ENCODE peak calls at places on chromosome 15, in five cellular contexts. S is PC-3, K is gastrocnemius medialis, D is B cell, N is astrocyte of the spinal cord. V is an unnamed sample.

GRCh38 chr15:60179786-60180391 is 175.8 kb downstream of the FOXB1 start:
- DNase-seq in N (peak; percentile 47), D (peak; percentile 49), K (no peak), S (peak; percentile 65), V (no peak)

GRCh38 chr15:38961886-38962285 is 397.3 kb upstream of the RASGRP1 start:
- DNase-seq in K (no peak), S (no peak), N (no peak), D (no peak), V (no peak)

GRCh38 chr15:42035362-42035761 is 14.5 kb upstream of the PLA2G4E start:
- DNase-seq in N (no peak), S (peak; percentile 27), D (peak; percentile 24), K (no peak), V (no peak)

GRCh38 chr15:84590406-84590805 is 10.4 kb upstream of the ZSCAN2 start:
- DNase-seq in N (no peak), S (no peak), D (no peak), K (no peak), V (no peak)

GRCh38 chr15:83113881-83114280 is 6.4 kb downstream of the TM6SF1 start:
- DNase-seq in S (no peak), N (no peak), K (no peak), D (no peak), V (no peak)

GRCh38 chr15:38853608-38854007 is 289.0 kb upstream of the RASGRP1 start:
- DNase-seq in S (peak; percentile 36), K (no peak), N (no peak), D (no peak), V (no peak)

GRCh38 chr15:62391565-62392262 is 226.6 kb upstream of the C2CD4B start:
- DNase-seq in S (peak; percentile 36), D (peak; percentile 39), K (peak; percentile 62), N (peak; percentile 54), V (peak; percentile 17)

GRCh38 chr15:91289324-91289723 is 189.3 kb downstream of the SV2B start:
- DNase-seq in S (no peak), K (no peak), N (no peak), D (no peak), V (no peak)

GRCh38 chr15:72516734-72517133 is 42.6 kb downstream of the ARIH1 start:
- DNase-seq in K (no peak), D (no peak), S (no peak), N (no peak), V (no peak)

GRCh38 chr15:76866008-76866407 is 39.1 kb downstream of the SCAPER start:
- DNase-seq in S (no peak), D (no peak), K (peak; percentile 69), N (no peak), V (no peak)

GRCh38 chr15:42024303-42024702 is 3.5 kb upstream of the PLA2G4E start:
- DNase-seq in K (peak; percentile 86), D (no peak), S (peak; percentile 37), N (no peak), V (no peak)

GRCh38 chr15:75578206-75578947 is 738 bp downstream of the PTPN9 start:
- DNase-seq in K (no peak), D (peak; percentile 69), S (peak; percentile 22), N (no peak), V (peak; percentile 50)

GRCh38 chr15:59686389-59686788 is 2.7 kb downstream of the BNIP2 start:
- DNase-seq in D (peak; percentile 73), S (no peak), N (no peak), K (no peak), V (no peak)

DNA sequence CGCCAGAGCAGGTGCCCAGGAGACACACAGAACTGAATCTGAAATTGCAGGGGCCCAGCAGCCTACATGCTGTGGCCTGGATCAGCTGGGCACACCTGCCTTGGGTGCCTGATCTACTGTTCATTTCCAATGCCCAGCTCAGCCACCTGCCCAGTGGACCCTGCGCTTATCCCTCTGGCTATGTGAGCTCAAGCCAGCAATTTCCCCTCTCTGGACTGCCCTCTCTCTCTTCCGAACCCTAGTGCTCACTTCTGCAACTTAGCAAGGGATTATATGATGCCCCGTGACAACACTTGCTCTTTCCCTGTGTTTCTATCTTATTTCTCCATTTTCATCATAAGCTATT is 276.0 kb downstream of the UACA start:
- DNase-seq in D (no peak), N (no peak), S (no peak), K (no peak), V (no peak)
- TF ChIP-seq CTCF in D (no peak), N (no peak), S (no peak), K (no peak), V (no peak)

DNA sequence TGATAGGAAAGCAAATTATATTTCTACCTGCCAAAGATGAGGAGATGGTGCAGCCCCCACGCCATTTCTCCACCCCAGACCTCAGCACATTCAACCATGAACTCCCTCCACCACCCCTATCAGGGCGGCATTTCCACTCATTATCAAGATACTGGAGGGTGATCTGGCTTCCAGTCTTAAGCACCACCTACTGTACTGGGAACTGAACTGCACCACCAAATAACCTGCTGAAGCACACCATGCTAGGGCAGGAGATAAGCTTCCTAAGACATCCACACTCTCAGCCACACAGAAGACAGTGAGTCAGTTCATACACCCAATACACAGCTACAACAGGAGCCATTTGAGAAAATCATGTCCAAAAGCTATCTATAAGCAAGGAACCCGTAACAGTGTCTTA is 98.8 kb downstream of the FGF7 start:
- DNase-seq in K (no peak), D (no peak), N (no peak), S (peak; percentile 6), V (no peak)
- TF ChIP-seq CTCF in K (no peak), D (no peak), N (no peak), S (no peak), V (no peak)

GRCh38 chr15:49875392-49875791 is 243.6 kb downstream of the ATP8B4 start:
- DNase-seq in K (no peak), D (no peak), N (no peak), S (peak; percentile 37), V (no peak)
- TF ChIP-seq CTCF in K (no peak), D (peak; percentile 41), N (no peak), S (peak; percentile 57), V (no peak)

DNA sequence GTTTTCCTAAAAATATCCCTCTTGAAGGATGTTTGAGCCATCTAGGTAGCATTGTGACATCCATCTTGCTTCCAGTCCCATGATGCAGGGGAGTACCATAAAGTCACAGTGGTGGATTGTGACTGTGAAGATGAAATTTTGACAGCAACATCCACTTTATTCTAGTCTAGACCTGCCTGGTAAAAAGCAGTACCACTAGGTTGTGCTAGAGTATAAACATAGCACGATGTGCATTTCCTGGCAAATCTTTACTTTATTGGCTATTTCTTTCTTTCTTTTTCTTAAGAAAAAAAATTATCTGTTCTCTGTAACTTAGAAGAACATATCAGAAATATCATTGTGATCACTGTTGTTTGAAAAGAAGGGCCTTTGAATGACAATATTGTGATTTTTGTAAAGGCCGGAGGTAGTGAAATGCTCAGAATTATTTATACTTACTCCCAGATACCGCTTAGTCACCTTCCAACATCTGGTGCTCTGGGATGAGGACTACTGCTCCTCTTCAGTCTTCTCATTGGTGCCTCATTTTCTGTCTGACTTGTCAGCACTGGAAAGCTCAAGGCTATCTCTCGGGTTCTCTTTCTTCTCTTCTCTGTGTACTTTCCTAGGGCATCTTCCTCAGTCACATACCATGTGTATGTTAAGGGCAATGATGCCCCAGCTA is 35.6 kb downstream of the AGBL1 start:
- DNase-seq in S (no peak), K (no peak), D (no peak), N (no peak), V (no peak)
- TF ChIP-seq CTCF in S (no peak), K (peak; percentile 50), D (no peak), N (no peak), V (no peak)

GRCh38 chr15:92942706-92943105 is 42.6 kb downstream of the CHD2 start:
- DNase-seq in K (no peak), D (no peak), N (no peak), S (no peak), V (no peak)
- TF ChIP-seq CTCF in K (no peak), D (no peak), N (no peak), S (peak; percentile 15), V (no peak)

DNA sequence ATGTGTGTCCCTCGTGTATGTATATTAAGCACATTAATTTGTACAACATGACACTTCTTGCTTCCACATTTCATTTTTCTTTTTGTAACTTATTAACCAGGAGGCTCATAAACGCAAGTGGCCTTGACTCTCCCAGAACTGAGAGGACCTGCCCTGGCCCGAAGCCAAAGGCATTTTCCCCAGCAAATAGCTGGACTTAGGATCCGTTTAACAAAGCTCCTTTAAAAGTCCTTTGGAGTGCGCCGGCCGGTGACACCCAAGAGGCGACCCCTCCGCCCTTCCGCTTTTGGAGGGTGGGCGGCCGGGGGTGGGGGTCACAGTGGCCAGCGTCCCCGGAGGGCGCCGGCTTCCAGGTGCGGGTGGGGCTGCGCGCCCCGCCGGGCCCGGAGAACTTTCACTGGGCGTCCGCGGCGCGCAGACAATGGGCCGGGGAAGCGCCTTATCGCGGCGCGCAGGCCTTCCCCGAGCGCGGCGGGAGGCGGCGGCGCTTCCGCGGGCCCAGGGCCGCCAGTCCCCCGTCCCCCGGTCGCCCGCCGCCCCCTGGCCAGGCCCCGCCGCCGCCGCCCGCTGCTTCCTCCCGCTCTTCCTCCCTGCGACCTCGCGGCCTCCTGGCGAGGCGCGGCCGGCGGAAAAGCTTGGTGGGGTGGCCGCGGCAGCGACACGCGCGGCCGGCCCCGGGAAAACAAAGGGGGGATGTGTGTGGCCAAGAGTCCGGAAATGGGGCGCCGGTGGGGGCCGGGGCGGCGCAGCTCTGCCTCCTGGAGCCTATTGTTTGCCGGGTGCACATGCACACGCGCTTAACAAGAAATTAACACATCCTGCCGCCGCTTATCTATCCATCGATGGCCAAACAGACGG is 613.4 kb downstream of the MCTP2 start:
- DNase-seq in D (no peak), N (peak; percentile 53), K (peak; percentile 23), S (no peak), V (no peak)
- TF ChIP-seq CTCF in D (no peak), N (no peak), K (peak; percentile 15), S (no peak), V (no peak)

DNA sequence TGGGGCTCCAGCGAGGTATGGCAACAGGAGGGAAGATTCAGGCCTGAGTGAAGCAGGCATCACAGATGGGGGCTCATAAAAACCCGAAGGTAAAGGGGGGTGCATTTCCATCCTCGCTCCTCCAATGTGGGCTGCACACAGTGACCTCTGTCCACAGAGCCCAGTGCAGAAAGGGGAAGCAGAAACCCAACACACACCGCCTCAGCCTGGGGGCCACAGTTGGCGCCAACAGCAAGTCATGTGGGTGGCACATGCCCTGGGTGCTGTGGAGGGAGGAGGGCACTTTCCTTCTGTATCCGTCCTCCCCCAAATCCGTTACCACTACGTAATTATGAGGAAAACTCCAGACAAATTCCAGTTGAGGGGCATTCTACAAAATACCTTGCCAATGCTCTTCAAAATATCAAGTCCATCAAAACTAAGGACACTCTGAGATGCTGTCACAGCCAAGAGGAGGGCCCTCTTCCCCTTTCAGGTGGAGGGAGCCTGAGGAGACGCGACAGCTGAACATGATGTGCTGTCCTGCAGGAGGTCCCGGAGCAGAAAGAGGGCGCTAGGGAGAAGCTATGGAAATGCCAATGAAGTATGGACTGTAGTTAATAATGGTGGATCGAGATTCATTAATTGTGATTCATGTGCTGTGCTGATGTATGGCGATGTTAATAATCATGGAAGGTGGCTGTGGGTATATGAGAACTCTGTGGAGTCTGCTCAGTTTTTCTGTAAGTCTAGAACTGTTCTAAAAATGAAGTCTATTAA is 16.4 kb downstream of the APBA2 start:
- DNase-seq in N (no peak), K (no peak), D (no peak), S (no peak), V (no peak)
- TF ChIP-seq CTCF in N (no peak), K (no peak), D (no peak), S (peak; percentile 50), V (no peak)

GRCh38 chr15:66855039-66855438 is 153.0 kb downstream of the SMAD6 start:
- DNase-seq in S (no peak), D (no peak), N (no peak), K (no peak), V (no peak)
- TF ChIP-seq CTCF in S (no peak), D (no peak), N (no peak), K (no peak), V (no peak)

V was measured in natural killer cell.